ENCODE peak calls at places on chromosomes 6 and 20, in eight cellular contexts. L, M, B, R, P, U, E and Y are unnamed samples.
A peak's percentile ranks its signal among the peaks of the same experiment; 100 is the strongest.

GRCh38 chr6:5746392-5747140 is 260.2 kb downstream of the NRN1 start:
- DNase-seq in B (no peak), P (no peak), E (peak; percentile 63), R (no peak), U (no peak), L (peak; percentile 47), M (no peak), Y (no peak)

GRCh38 chr6:47061631-47062300 is 19.6 kb upstream of the ADGRF1 start:
- DNase-seq in P (no peak), U (no peak), R (no peak), L (no peak), E (no peak), M (no peak), B (no peak), Y (no peak)

GRCh38 chr20:23193985-23194384 is 107.9 kb upstream of the CD93 start:
- DNase-seq in P (no peak), R (no peak), L (no peak), M (no peak), B (no peak), U (no peak), E (no peak), Y (no peak)

GRCh38 chr6:113050979-113051378 is 703.8 kb downstream of the RFPL4B start:
- DNase-seq in P (no peak), R (no peak), B (no peak), E (peak; percentile 79), M (no peak), U (no peak), L (peak; percentile 54), Y (no peak)

GRCh38 chr20:10573273-10573950 is 100.4 kb downstream of the JAG1 start:
- DNase-seq in R (no peak), E (no peak), U (no peak), M (no peak), L (no peak), P (no peak), B (no peak), Y (no peak)

GRCh38 chr6:146028835-146029572 is at the start of gene GRM1:
- DNase-seq in U (no peak), P (no peak), E (peak; percentile 21), B (no peak), M (no peak), R (no peak), L (peak; percentile 61), Y (no peak)

GRCh38 chr6:160667854-160668481 is 3.9 kb upstream of the LPA start:
- DNase-seq in E (peak; percentile 52), L (peak; percentile 26), B (peak; percentile 48), R (no peak), U (no peak), M (no peak), P (peak; percentile 47), Y (peak; percentile 12)

GRCh38 chr6:27130668-27131428 is 116.7 kb upstream of the PRSS16 start:
- DNase-seq in L (no peak), R (no peak), U (no peak), M (no peak), B (no peak), E (no peak), P (no peak), Y (no peak)

GRCh38 chr6:16950825-16951495 is 150.9 kb upstream of the STMND1 start:
- DNase-seq in M (no peak), P (no peak), B (no peak), U (no peak), E (no peak), L (no peak), R (no peak), Y (no peak)

GRCh38 chr6:108068618-108069017 is 5.9 kb downstream of the OSTM1 start:
- DNase-seq in L (no peak), U (no peak), B (no peak), M (no peak), E (no peak), P (no peak), R (peak; percentile 55), Y (no peak)

GRCh38 chr6:33583591-33584155 is 3.6 kb upstream of the BAK1 start:
- DNase-seq in E (peak; percentile 46), B (no peak), P (no peak), M (no peak), L (peak; percentile 55), U (no peak), R (no peak), Y (no peak)

GRCh38 chr20:63835031-63835858 is 4.2 kb upstream of the ZBTB46 start:
- DNase-seq in L (peak; percentile 90), E (peak; percentile 98), R (no peak), U (no peak), P (no peak), M (peak; percentile 92), B (peak; percentile 87), Y (no peak)

GRCh38 chr20:51037499-51038110 is 14.7 kb upstream of the KCNG1 start:
- DNase-seq in R (no peak), E (no peak), B (no peak), L (no peak), P (no peak), M (no peak), U (no peak), Y (no peak)

GRCh38 chr6:77019081-77019480 is 444.2 kb downstream of the HTR1B start:
- DNase-seq in P (no peak), E (no peak), M (no peak), L (no peak), B (no peak), R (no peak), U (no peak), Y (no peak)

GRCh38 chr6:167735498-167736201 is 91.1 kb upstream of the AFDN start:
- DNase-seq in P (no peak), M (no peak), B (peak; percentile 17), L (no peak), R (no peak), E (no peak), U (no peak), Y (no peak)

GRCh38 chr6:146914563-146915483 is 289.4 kb upstream of the STXBP5 start:
- DNase-seq in E (no peak), B (no peak), P (no peak), M (peak; percentile 77), L (peak; percentile 8), R (no peak), U (no peak), Y (no peak)

GRCh38 chr6:166987930-166988329 is 11.3 kb upstream of the CEP43 start:
- DNase-seq in E (no peak), M (no peak), P (peak; percentile 26), L (no peak), R (no peak), B (no peak), U (no peak), Y (no peak)

GRCh38 chr20:62219101-62219991 is 732 bp downstream of the HRH3 start:
- DNase-seq in B (no peak), R (no peak), L (peak; percentile 74), U (no peak), M (no peak), P (no peak), E (peak; percentile 82), Y (no peak)
- H3K4me3 ChIP-seq in B (peak overlapping the region; percentile 38), R (no peak overlapping the region), L (peak overlapping the region; percentile 40), U (no peak overlapping the region), M (peak overlapping the region; percentile 4), P (peak overlapping the region; percentile 46), E (peak overlapping the region; percentile 53), Y (no peak overlapping the region)

DNA sequence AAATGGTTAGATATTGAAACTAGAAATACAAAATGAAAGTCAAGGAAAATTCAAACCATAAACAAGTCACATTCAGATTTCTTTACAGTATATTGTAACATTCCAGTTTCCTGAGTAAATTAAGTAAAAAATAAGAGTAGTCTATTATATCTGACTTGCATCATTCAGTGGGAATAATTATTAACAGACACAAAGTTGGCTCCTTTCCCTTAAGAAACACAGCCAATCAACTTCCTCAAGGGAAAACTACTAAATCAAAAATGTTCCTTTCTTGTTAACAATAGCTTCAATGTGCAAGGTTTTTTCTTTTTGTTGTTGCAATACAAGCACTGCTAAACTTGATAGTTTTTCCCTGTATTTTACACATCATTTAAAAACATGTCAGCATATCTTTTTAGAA is 33.2 kb downstream of the DNAAF9 start:
- DNase-seq in B (no peak), M (no peak), P (no peak), E (no peak), U (no peak), L (no peak), R (no peak), Y (no peak)
- H3K36me3 ChIP-seq in B (peaks cover 88% of the 10 kb centered on the region), M (peaks cover 14% of the 10 kb centered on the region), P (peaks cover 64% of the 10 kb centered on the region), E (peaks cover 4% of the 10 kb centered on the region), U (no peaks in the 10 kb centered on the region), L (peaks cover 66% of the 10 kb centered on the region), R (peaks cover 31% of the 10 kb centered on the region), Y (no peaks in the 10 kb centered on the region)

GRCh38 chr6:42909835-42910234 is 6.0 kb upstream of the PTCRA start:
- DNase-seq in B (no peak), R (no peak), U (no peak), P (no peak), M (no peak), L (no peak), E (no peak), Y (no peak)

GRCh38 chr6:42915737-42916136 is at the start of gene PTCRA:
- DNase-seq in B (no peak), E (no peak), U (no peak), L (no peak), R (no peak), M (no peak), P (no peak), Y (peak; percentile 55)

GRCh38 chr6:42914546-42914945 is 1.3 kb upstream of the PTCRA start:
- DNase-seq in U (no peak), R (no peak), E (no peak), L (no peak), B (no peak), P (no peak), M (no peak), Y (no peak)

GRCh38 chr6:42907336-42907735 is 8.5 kb upstream of the PTCRA start:
- DNase-seq in U (no peak), R (no peak), P (no peak), E (no peak), L (no peak), B (no peak), M (no peak), Y (no peak)

GRCh38 chr6:42911171-42912021 is 4.5 kb upstream of the PTCRA start:
- DNase-seq in U (no peak), P (no peak), E (peak; percentile 87), B (no peak), L (peak; percentile 32), M (no peak), R (no peak), Y (no peak)
- H3K4me3 ChIP-seq in U (peak overlapping the region; percentile 15), P (peak overlapping the region; percentile 32), E (peak overlapping the region; percentile 69), B (peak overlapping the region; percentile 37), L (no peak overlapping the region), M (no peak overlapping the region), R (no peak overlapping the region), Y (no peak overlapping the region)

GRCh38 chr20:5187122-5187521 is 60.3 kb downstream of the CDS2 start:
- DNase-seq in L (no peak), U (no peak), R (no peak), E (no peak), M (no peak), P (no peak), B (no peak), Y (no peak)

GRCh38 chr20:5181955-5182354 is 55.1 kb downstream of the CDS2 start:
- DNase-seq in L (no peak), B (no peak), R (no peak), M (no peak), P (no peak), E (no peak), U (no peak), Y (no peak)

GRCh38 chr20:5182615-5183254 is 55.9 kb downstream of the CDS2 start:
- DNase-seq in M (no peak), L (no peak), R (no peak), U (no peak), E (no peak), B (no peak), P (no peak), Y (no peak)

GRCh38 chr20:5183731-5184474 is 57.1 kb downstream of the CDS2 start:
- DNase-seq in M (no peak), R (no peak), L (no peak), U (no peak), B (no peak), E (no peak), P (no peak), Y (no peak)

GRCh38 chr20:5184684-5185083 is 57.9 kb downstream of the CDS2 start:
- DNase-seq in P (no peak), M (no peak), B (no peak), R (no peak), E (no peak), L (no peak), U (no peak), Y (no peak)
- H3K36me3 ChIP-seq in P (peaks cover 69% of the 10 kb centered on the region), M (peaks cover 3% of the 10 kb centered on the region), B (peaks cover 96% of the 10 kb centered on the region), R (peaks cover 46% of the 10 kb centered on the region), E (no peaks in the 10 kb centered on the region), L (peaks cover 18% of the 10 kb centered on the region), U (peaks cover 19% of the 10 kb centered on the region), Y (peaks cover 10% of the 10 kb centered on the region)